ENCODE peak calls at places on chromosomes 3 and 15, in six cellular contexts. Q is activated naive CD8-positive, alpha-beta T cell treated with anti-CD3 and anti-CD28 coated beads, Interleukin-2, amount 50 U/mL, for 24 hours; G is activated CD4-positive, alpha-beta T cell treated with anti-CD3 and anti-CD28 coated beads, Interleukin-2, amount 50 U/mL, for 1 hour; I is left ventricle myocardium superior; U is AG10803; Y is nephron progenitor cell. H is an unnamed sample.

GRCh38 chr3:164452707-164453106 is 625.6 kb downstream of the SI start:
- DNase-seq in Y (no peak), G (no peak), U (peak), Q (no peak), I (no peak), H (no peak)

GRCh38 chr15:54462511-54462913 is 484.3 kb downstream of the UNC13C start:
- DNase-seq in U (no peak), Y (no peak), Q (no peak), G (no peak), I (no peak), H (no peak)

GRCh38 chr3:7630351-7630911 is 769.5 kb downstream of the GRM7 start:
- DNase-seq in G (no peak), Y (no peak), U (no peak), I (no peak), Q (no peak), H (no peak)

GRCh38 chr3:107271787-107272387 is 105.4 kb upstream of the CCDC54 start:
- DNase-seq in I (no peak), G (no peak), U (peak), Y (no peak), Q (no peak), H (no peak)

GRCh38 chr15:43268111-43269105 is 1.7 kb upstream of the TGM5 start:
- DNase-seq in Q (peak), G (no peak), I (no peak), U (peak), Y (peak), H (peak)

GRCh38 chr3:57586778-57587177 is 10.4 kb downstream of the ARF4 start:
- DNase-seq in Q (no peak), U (no peak), G (no peak), Y (no peak), I (no peak), H (no peak)

GRCh38 chr3:123202451-123202850 is 708 bp downstream of the SEC22A start:
- DNase-seq in Y (peak), I (no peak), U (no peak), Q (no peak), G (no peak), H (no peak)

GRCh38 chr3:187744169-187745151 is 808 bp downstream of the BCL6 start:
- DNase-seq in I (peak), Q (peak), Y (peak), U (peak), G (peak), H (peak)

GRCh38 chr3:160941885-160942494 is 163.2 kb downstream of the B3GALNT1 start:
- DNase-seq in Q (peak), Y (peak), I (no peak), G (peak), U (peak), H (no peak)

GRCh38 chr15:73600413-73601050 is 32.7 kb downstream of the NPTN start:
- DNase-seq in G (no peak), Y (no peak), U (no peak), Q (no peak), I (no peak), H (no peak)

GRCh38 chr15:39908186-39908585 is 11.9 kb downstream of the GPR176 start:
- DNase-seq in I (no peak), G (no peak), Y (no peak), Q (no peak), U (peak), H (no peak)

GRCh38 chr15:66840615-66841014 is 138.6 kb downstream of the SMAD6 start:
- DNase-seq in U (no peak), Y (no peak), I (no peak), Q (no peak), G (no peak), H (no peak)

GRCh38 chr3:194195611-194196010 is 59.7 kb downstream of the HES1 start:
- DNase-seq in Y (no peak), G (no peak), I (no peak), Q (no peak), U (no peak), H (no peak)

GRCh38 chr15:89088605-89089315 is 504 bp downstream of the ABHD2 start:
- DNase-seq in U (no peak), I (peak), Q (no peak), Y (peak), G (no peak), H (no peak)

GRCh38 chr15:39789736-39790135 is 7.1 kb upstream of the FSIP1 start:
- DNase-seq in I (no peak), U (peak), Q (no peak), G (no peak), Y (no peak), H (no peak)